ENCODE peak calls at places on chromosomes 3 and 15, in seven cellular contexts. J is glutamatergic neuron; B is GM12865; P is AG04450; D is IMR-90; L is natural killer cell; H is CD8-positive, alpha-beta T cell. Y is an unnamed sample.

GRCh38 chr15:70412717-70413266 is 315.1 kb upstream of the TLE3 start:
- DNase-seq in J (no peak), B (no peak), P (no peak), D (no peak), L (no peak), H (no peak), Y (no peak)

GRCh38 chr3:121630355-121630754 is 30.3 kb downstream of the HCLS1 start:
- DNase-seq in J (no peak), B (peak), P (no peak), D (no peak), L (no peak), H (no peak), Y (no peak)

GRCh38 chr3:172808969-172809546 is 58.5 kb downstream of the ECT2 start:
- DNase-seq in J (no peak), B (peak), P (peak), D (peak), L (no peak), H (no peak), Y (no peak)

GRCh38 chr3:8204846-8205624 is 296.6 kb upstream of the LMCD1 start:
- DNase-seq in J (no peak), B (no peak), P (no peak), D (no peak), L (no peak), H (no peak), Y (no peak)

GRCh38 chr15:63006032-63006878 is 36.3 kb upstream of the TPM1 start:
- DNase-seq in J (no peak), B (no peak), P (no peak), D (no peak), L (no peak), H (no peak), Y (no peak)

GRCh38 chr3:134711284-134711683 is 60.5 kb upstream of the KY start:
- DNase-seq in J (no peak), B (no peak), P (no peak), D (peak), L (no peak), H (no peak), Y (no peak)

GRCh38 chr3:99473321-99473751 is 165.1 kb upstream of the COL8A1 start:
- DNase-seq in J (no peak), B (no peak), P (no peak), D (peak), L (no peak), H (no peak), Y (no peak)

GRCh38 chr3:141939759-141940158 is 63.3 kb downstream of the ATP1B3 start:
- DNase-seq in J (no peak), B (no peak), P (no peak), D (no peak), L (no peak), H (no peak), Y (no peak)

GRCh38 chr15:63892794-63893441 is 59.2 kb upstream of the HERC1 start:
- DNase-seq in J (no peak), B (peak), P (no peak), D (no peak), L (peak), H (peak), Y (peak)

GRCh38 chr3:138775254-138775595 is 59.5 kb downstream of the PIK3CB start:
- DNase-seq in J (no peak), B (no peak), P (no peak), D (no peak), L (no peak), H (no peak), Y (no peak)

GRCh38 chr15:77533986-77534385 is 98.7 kb downstream of the LINGO1 start:
- DNase-seq in J (no peak), B (no peak), P (no peak), D (no peak), L (no peak), H (no peak), Y (no peak)

GRCh38 chr3:152105446-152105845 is 163.3 kb upstream of the MBNL1 start:
- DNase-seq in J (no peak), B (no peak), P (no peak), D (peak), L (no peak), H (no peak), Y (no peak)

GRCh38 chr3:78004578-78004977 is 964.7 kb downstream of the ROBO2 start:
- DNase-seq in J (no peak), B (no peak), P (no peak), D (no peak), L (no peak), H (no peak), Y (no peak)

GRCh38 chr3:13718000-13718399 is 161.9 kb downstream of the WNT7A start:
- DNase-seq in J (no peak), B (no peak), P (no peak), D (no peak), L (no peak), H (no peak), Y (peak)

DNA sequence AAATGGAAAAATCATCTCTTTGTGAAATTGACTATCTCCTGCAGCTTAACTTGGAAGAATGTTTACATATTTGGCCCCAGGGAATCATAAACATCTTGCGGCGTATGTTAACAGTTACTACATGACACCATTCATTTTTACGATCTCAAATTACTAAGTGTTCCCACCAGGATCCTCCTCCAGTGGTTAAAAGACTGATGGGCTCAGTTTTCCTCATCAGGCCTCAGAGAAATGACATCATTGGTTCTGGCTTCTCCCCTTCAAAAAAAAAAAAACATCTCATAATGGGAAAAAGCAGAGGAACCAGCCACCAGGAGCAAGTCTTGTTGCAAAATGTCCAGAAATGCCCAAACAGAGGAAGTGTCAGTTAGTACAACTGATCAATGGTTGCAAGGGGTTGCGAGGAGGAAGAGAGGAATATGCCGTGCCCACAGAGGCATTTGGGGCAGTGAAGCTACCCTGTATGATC is 70.5 kb upstream of the LIPC start:
- DNase-seq in J (no peak), B (no peak), P (peak), D (peak), L (no peak), H (no peak), Y (no peak)
- TF ChIP-seq CTCF in J (no peak), B (no peak), P (no peak), D (no peak), L (no peak), H (no peak), Y (no peak)

GRCh38 chr15:80182611-80183210 is 29.9 kb downstream of the FAH start:
- DNase-seq in J (no peak), B (no peak), P (peak), D (peak), L (no peak), H (no peak), Y (no peak)

GRCh38 chr15:80179025-80179759 is 26.4 kb downstream of the FAH start:
- DNase-seq in J (no peak), B (no peak), P (peak), D (peak), L (no peak), H (no peak), Y (no peak)

GRCh38 chr15:80179966-80180365 is 27.2 kb downstream of the FAH start:
- DNase-seq in J (no peak), B (no peak), P (no peak), D (no peak), L (no peak), H (no peak), Y (no peak)

GRCh38 chr15:80180986-80181385 is 28.2 kb downstream of the FAH start:
- DNase-seq in J (no peak), B (no peak), P (no peak), D (no peak), L (no peak), H (no peak), Y (no peak)

DNA sequence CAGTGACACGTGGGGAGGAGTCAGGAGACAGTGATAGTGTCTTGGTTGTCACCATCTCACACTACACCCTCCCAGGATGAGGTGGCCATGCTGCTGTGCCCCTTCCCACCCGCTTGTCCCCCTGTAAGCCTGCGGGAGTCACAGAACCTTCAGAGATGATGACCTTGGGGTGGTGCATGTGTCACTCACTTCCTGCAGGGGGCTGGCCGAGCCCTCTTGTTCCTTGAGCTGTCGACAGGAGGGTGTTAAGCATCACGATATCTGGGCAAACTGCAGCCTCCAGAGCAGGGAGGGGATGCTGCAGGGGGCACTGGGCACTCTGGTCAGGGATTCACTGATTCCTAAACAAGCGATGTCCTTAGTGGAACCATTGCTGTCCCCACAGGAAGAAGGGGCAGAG is 27.7 kb downstream of the FAH start:
- DNase-seq in J (no peak), B (no peak), P (no peak), D (no peak), L (no peak), H (no peak), Y (no peak)
- TF ChIP-seq CTCF in J (peak), B (no peak), P (no peak), D (no peak), L (no peak), H (no peak), Y (no peak)

GRCh38 chr3:1967525-1967924 is 131.1 kb upstream of the CNTN4 start:
- DNase-seq in J (no peak), B (no peak), P (no peak), D (no peak), L (no peak), H (no peak), Y (no peak)

GRCh38 chr3:1971780-1972179 is 126.9 kb upstream of the CNTN4 start:
- DNase-seq in J (no peak), B (no peak), P (no peak), D (no peak), L (no peak), H (no peak), Y (no peak)

GRCh38 chr3:1963896-1964295 is 134.8 kb upstream of the CNTN4 start:
- DNase-seq in J (no peak), B (no peak), P (no peak), D (no peak), L (no peak), H (no peak), Y (no peak)

GRCh38 chr3:1969269-1969668 is 129.4 kb upstream of the CNTN4 start:
- DNase-seq in J (no peak), B (no peak), P (no peak), D (no peak), L (no peak), H (no peak), Y (no peak)
- TF ChIP-seq CTCF in J (no peak), B (no peak), P (no peak), D (no peak), L (no peak), H (no peak), Y (no peak)

GRCh38 chr3:179272385-179272784 is 21.5 kb upstream of the KCNMB3 start:
- DNase-seq in J (no peak), B (no peak), P (no peak), D (peak), L (no peak), H (no peak), Y (no peak)
- TF ChIP-seq CTCF in J (no peak), B (no peak), P (peak), D (peak), L (no peak), H (no peak), Y (no peak)

DNA sequence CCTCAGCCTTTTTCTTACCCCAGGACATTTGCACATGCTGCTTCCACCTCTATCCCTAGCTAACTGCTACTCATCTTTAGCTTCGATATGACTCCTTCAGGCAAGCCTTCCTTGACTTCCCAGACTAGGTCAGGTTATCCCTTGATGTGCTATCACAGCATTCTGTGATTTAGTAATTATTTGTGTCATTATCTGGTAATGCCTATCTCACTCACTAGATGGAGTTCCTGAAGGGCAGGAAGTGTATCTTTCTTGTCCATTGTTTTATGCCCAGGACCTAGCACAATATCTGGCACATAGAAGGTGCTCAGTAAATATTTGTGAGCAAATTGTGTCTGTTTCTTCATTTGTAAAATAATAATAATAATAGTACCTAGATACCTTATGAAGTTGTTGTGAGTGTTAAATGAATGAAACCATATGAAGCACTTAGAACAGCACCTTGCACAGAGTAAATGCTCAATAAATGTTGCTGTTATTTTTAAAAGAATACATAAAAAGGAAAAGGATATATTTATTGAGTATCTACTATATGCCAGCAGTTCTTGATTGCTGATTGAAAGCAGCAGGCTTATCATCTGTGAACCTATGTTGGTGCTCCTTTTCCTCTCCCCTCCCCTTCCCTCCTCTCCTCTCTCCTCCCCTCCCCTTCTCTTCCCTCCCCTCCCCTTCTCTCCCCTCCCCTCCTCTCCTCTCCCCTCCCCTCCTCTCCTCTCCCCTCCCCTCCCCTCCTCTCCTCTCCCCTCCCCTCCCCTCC is 31.5 kb downstream of the SQOR start:
- DNase-seq in J (no peak), B (no peak), P (no peak), D (no peak), L (no peak), H (no peak), Y (no peak)
- TF ChIP-seq CTCF in J (no peak), B (no peak), P (no peak), D (peak), L (no peak), H (no peak), Y (no peak)

GRCh38 chr3:46904303-46905190 is 27.0 kb downstream of the PTH1R start:
- DNase-seq in J (peak), B (no peak), P (no peak), D (no peak), L (no peak), H (no peak), Y (peak)
- TF ChIP-seq CTCF in J (no peak), B (no peak), P (no peak), D (no peak), L (no peak), H (no peak), Y (no peak)

GRCh38 chr15:32991544-32992192 is 202.8 kb downstream of the FMN1 start:
- DNase-seq in J (no peak), B (no peak), P (no peak), D (no peak), L (no peak), H (no peak), Y (no peak)

GRCh38 chr15:32994810-32995424 is 199.6 kb downstream of the FMN1 start:
- DNase-seq in J (no peak), B (peak), P (no peak), D (peak), L (no peak), H (no peak), Y (no peak)

GRCh38 chr15:32990071-32990470 is 204.4 kb downstream of the FMN1 start:
- DNase-seq in J (no peak), B (no peak), P (no peak), D (peak), L (no peak), H (no peak), Y (no peak)

GRCh38 chr15:32998182-32998581 is 196.3 kb downstream of the FMN1 start:
- DNase-seq in J (no peak), B (no peak), P (no peak), D (no peak), L (no peak), H (no peak), Y (no peak)

GRCh38 chr15:32993285-32993684 is 201.2 kb downstream of the FMN1 start:
- DNase-seq in J (no peak), B (peak), P (no peak), D (no peak), L (no peak), H (no peak), Y (no peak)
- TF ChIP-seq CTCF in J (peak), B (no peak), P (peak), D (peak), L (no peak), H (no peak), Y (no peak)

GRCh38 chr15:92315144-92315543 is 78.5 kb upstream of the ST8SIA2 start:
- DNase-seq in J (no peak), B (no peak), P (no peak), D (no peak), L (no peak), H (no peak), Y (no peak)
- TF ChIP-seq CTCF in J (no peak), B (no peak), P (no peak), D (no peak), L (no peak), H (no peak), Y (no peak)